ENCODE peak calls at places on chromosomes 16 and 17, in five cellular contexts. One of them, this sample, is unnamed.

GRCh38 chr17:81064746-81065475 is 30.0 kb downstream of the BAIAP2 start:
- DNase-seq in cardiac muscle cell: no peak
- DNase-seq in ureter: no peak
- DNase-seq in hippocampal formation: no peak
- DNase-seq in stimulated activated CD8-positive, alpha-beta memory T cell treated with anti-CD3 and anti-CD28 coated beads, Interleukin-7, amount 100 ng/mL, for 48 hours: no peak
- DNase-seq in this sample: no peak

GRCh38 chr16:89118361-89119061 is 24.9 kb downstream of the ACSF3 start:
- DNase-seq in ureter: no peak
- DNase-seq in hippocampal formation: no peak
- DNase-seq in cardiac muscle cell: no peak
- DNase-seq in stimulated activated CD8-positive, alpha-beta memory T cell treated with anti-CD3 and anti-CD28 coated beads, Interleukin-7, amount 100 ng/mL, for 48 hours: no peak
- DNase-seq in this sample: no peak

GRCh38 chr16:22055881-22056280 is 36.5 kb upstream of the VWA3A start:
- DNase-seq in cardiac muscle cell: peak; percentile 35
- DNase-seq in stimulated activated CD8-positive, alpha-beta memory T cell treated with anti-CD3 and anti-CD28 coated beads, Interleukin-7, amount 100 ng/mL, for 48 hours: no peak
- DNase-seq in ureter: no peak
- DNase-seq in hippocampal formation: no peak
- DNase-seq in this sample: no peak

GRCh38 chr17:32998893-32999240 is 7.2 kb downstream of the SPACA3 start:
- DNase-seq in ureter: no peak
- DNase-seq in cardiac muscle cell: no peak
- DNase-seq in hippocampal formation: no peak
- DNase-seq in stimulated activated CD8-positive, alpha-beta memory T cell treated with anti-CD3 and anti-CD28 coated beads, Interleukin-7, amount 100 ng/mL, for 48 hours: no peak
- DNase-seq in this sample: no peak

GRCh38 chr16:82005491-82005830 is 5.8 kb downstream of the SDR42E1 start:
- DNase-seq in ureter: no peak
- DNase-seq in hippocampal formation: no peak
- DNase-seq in stimulated activated CD8-positive, alpha-beta memory T cell treated with anti-CD3 and anti-CD28 coated beads, Interleukin-7, amount 100 ng/mL, for 48 hours: no peak
- DNase-seq in cardiac muscle cell: no peak
- DNase-seq in this sample: no peak

GRCh38 chr16:16042076-16042475 is 92.7 kb downstream of the ABCC1 start:
- DNase-seq in ureter: no peak
- DNase-seq in stimulated activated CD8-positive, alpha-beta memory T cell treated with anti-CD3 and anti-CD28 coated beads, Interleukin-7, amount 100 ng/mL, for 48 hours: no peak
- DNase-seq in cardiac muscle cell: peak; percentile 49
- DNase-seq in hippocampal formation: no peak
- DNase-seq in this sample: no peak

GRCh38 chr16:79372504-79373184 is 227.9 kb downstream of the MAF start:
- DNase-seq in stimulated activated CD8-positive, alpha-beta memory T cell treated with anti-CD3 and anti-CD28 coated beads, Interleukin-7, amount 100 ng/mL, for 48 hours: peak; percentile 48
- DNase-seq in ureter: no peak
- DNase-seq in cardiac muscle cell: no peak
- DNase-seq in hippocampal formation: no peak
- DNase-seq in this sample: no peak

GRCh38 chr17:3973498-3974137 is 9.4 kb upstream of the ATP2A3 start:
- DNase-seq in cardiac muscle cell: no peak
- DNase-seq in hippocampal formation: no peak
- DNase-seq in stimulated activated CD8-positive, alpha-beta memory T cell treated with anti-CD3 and anti-CD28 coated beads, Interleukin-7, amount 100 ng/mL, for 48 hours: no peak
- DNase-seq in ureter: no peak
- DNase-seq in this sample: no peak

GRCh38 chr16:74275031-74275636 is 21.5 kb upstream of the PSMD7 start:
- DNase-seq in ureter: no peak
- DNase-seq in stimulated activated CD8-positive, alpha-beta memory T cell treated with anti-CD3 and anti-CD28 coated beads, Interleukin-7, amount 100 ng/mL, for 48 hours: no peak
- DNase-seq in cardiac muscle cell: peak; percentile 23
- DNase-seq in hippocampal formation: no peak
- DNase-seq in this sample: no peak

GRCh38 chr17:37698132-37698615 is 46.7 kb downstream of the HNF1B start:
- DNase-seq in hippocampal formation: no peak
- DNase-seq in ureter: no peak
- DNase-seq in stimulated activated CD8-positive, alpha-beta memory T cell treated with anti-CD3 and anti-CD28 coated beads, Interleukin-7, amount 100 ng/mL, for 48 hours: peak; percentile 3
- DNase-seq in cardiac muscle cell: no peak
- DNase-seq in this sample: no peak

GRCh38 chr16:85675528-85675927 is 13.2 kb downstream of the GINS2 start:
- DNase-seq in cardiac muscle cell: no peak
- DNase-seq in stimulated activated CD8-positive, alpha-beta memory T cell treated with anti-CD3 and anti-CD28 coated beads, Interleukin-7, amount 100 ng/mL, for 48 hours: no peak
- DNase-seq in hippocampal formation: peak; percentile 25
- DNase-seq in ureter: no peak
- DNase-seq in this sample: no peak

GRCh38 chr17:75645889-75646625 is 12.8 kb downstream of the SMIM5 start:
- DNase-seq in stimulated activated CD8-positive, alpha-beta memory T cell treated with anti-CD3 and anti-CD28 coated beads, Interleukin-7, amount 100 ng/mL, for 48 hours: no peak
- DNase-seq in hippocampal formation: peak; percentile 92
- DNase-seq in ureter: peak; percentile 90
- DNase-seq in cardiac muscle cell: no peak
- DNase-seq in this sample: no peak

GRCh38 chr16:88705746-88706287 is 391 bp downstream of the RNF166 start:
- DNase-seq in cardiac muscle cell: peak; percentile 65
- DNase-seq in ureter: no peak
- DNase-seq in stimulated activated CD8-positive, alpha-beta memory T cell treated with anti-CD3 and anti-CD28 coated beads, Interleukin-7, amount 100 ng/mL, for 48 hours: no peak
- DNase-seq in hippocampal formation: no peak
- DNase-seq in this sample: no peak

This sample was measured in naive thymus-derived CD4-positive, alpha-beta T cell.